ENCODE peak calls at places on chromosomes 16 and 17, in five cellular contexts. P, I, R, Y and J are unnamed samples. For H3K27me3, the result is how much of the 10 kb centered on the place peaks cover.

GRCh38 chr17:6923385-6923784 is 72.5 kb upstream of the ALOX12 start:
- DNase-seq in P (no peak), I (no peak), R (no peak), Y (no peak), J (no peak)

GRCh38 chr17:39200957-39201510 is 951 bp downstream of the RPL19 start:
- DNase-seq in P (no peak), I (no peak), R (no peak), Y (no peak), J (no peak)

GRCh38 chr17:77287432-77288068 is 146.8 kb downstream of the SEC14L1 start:
- DNase-seq in P (no peak), I (no peak), R (peak), Y (peak), J (no peak)

GRCh38 chr16:5158494-5158893 is 60.9 kb upstream of the EEF2KMT start:
- DNase-seq in P (no peak), I (no peak), R (no peak), Y (no peak), J (no peak)

GRCh38 chr17:7241047-7241733 is 1.1 kb downstream of the GABARAP start:
- DNase-seq in P (no peak), I (no peak), R (no peak), Y (no peak), J (no peak)

GRCh38 chr16:2770057-2770780 is 6.9 kb downstream of the ELOB start:
- DNase-seq in P (no peak), I (no peak), R (no peak), Y (no peak), J (no peak)

GRCh38 chr17:81384929-81385319 is 10.3 kb upstream of the BAHCC1 start:
- DNase-seq in P (no peak), I (no peak), R (no peak), Y (no peak), J (no peak)

GRCh38 chr17:5662409-5663150 is 78.3 kb upstream of the NLRP1 start:
- DNase-seq in P (no peak), I (no peak), R (no peak), Y (no peak), J (no peak)

GRCh38 chr16:11410382-11411058 is 65.3 kb downstream of the RMI2 start:
- DNase-seq in P (no peak), I (no peak), R (no peak), Y (no peak), J (no peak)

GRCh38 chr17:1165836-1166235 is 13.9 kb downstream of the ABR start:
- DNase-seq in P (no peak), I (no peak), R (no peak), Y (no peak), J (no peak)

GRCh38 chr16:72501739-72502653 is 330.0 kb upstream of the PMFBP1 start:
- DNase-seq in P (no peak), I (no peak), R (peak), Y (peak), J (peak)

GRCh38 chr17:40451420-40451819 is 8.2 kb downstream of the IGFBP4 start:
- DNase-seq in P (no peak), I (no peak), R (peak), Y (peak), J (no peak)

GRCh38 chr16:49019081-49019633 is 262.5 kb downstream of the CBLN1 start:
- DNase-seq in P (no peak), I (no peak), R (no peak), Y (no peak), J (peak)

GRCh38 chr16:24499193-24499814 is 40.1 kb upstream of the RBBP6 start:
- DNase-seq in P (no peak), I (no peak), R (no peak), Y (no peak), J (peak)

GRCh38 chr16:17474572-17474971 is 3.8 kb upstream of the XYLT1 start:
- DNase-seq in P (no peak), I (no peak), R (no peak), Y (no peak), J (no peak)

GRCh38 chr16:64950262-64950661 is 171.6 kb downstream of the CDH11 start:
- DNase-seq in P (no peak), I (no peak), R (no peak), Y (no peak), J (no peak)

GRCh38 chr17:62923515-62924150 is 42.4 kb upstream of the TANC2 start:
- DNase-seq in P (no peak), I (no peak), R (no peak), Y (no peak), J (no peak)

GRCh38 chr16:30069575-30070462 is 4.3 kb downstream of the ALDOA start:
- DNase-seq in P (no peak), I (no peak), R (no peak), Y (peak), J (no peak)

GRCh38 chr17:50149425-50150353 is 788 bp downstream of the PPP1R9B start:
- DNase-seq in P (no peak), I (peak), R (peak), Y (peak), J (no peak)

GRCh38 chr17:63125987-63126386 is 160.0 kb downstream of the TANC2 start:
- DNase-seq in P (no peak), I (no peak), R (no peak), Y (no peak), J (no peak)

GRCh38 chr16:88758227-88758943 is 26.6 kb downstream of the PIEZO1 start:
- DNase-seq in P (no peak), I (no peak), R (no peak), Y (no peak), J (no peak)

GRCh38 chr17:15371731-15372130 is 30.3 kb upstream of the TEKT3 start:
- DNase-seq in P (no peak), I (no peak), R (no peak), Y (no peak), J (no peak)

GRCh38 chr17:32627233-32628008 is 140.6 kb downstream of the CDK5R1 start:
- DNase-seq in P (no peak), I (no peak), R (peak), Y (no peak), J (peak)

GRCh38 chr17:55770220-55770870 is 19.5 kb downstream of the PCTP start:
- DNase-seq in P (no peak), I (no peak), R (no peak), Y (no peak), J (peak)

GRCh38 chr16:80298676-80299075 is 242.1 kb upstream of the DYNLRB2 start:
- DNase-seq in P (no peak), I (no peak), R (no peak), Y (no peak), J (no peak)

GRCh38 chr16:3058173-3059030 is 7.0 kb upstream of the IL32 start:
- DNase-seq in P (no peak), I (no peak), R (peak), Y (peak), J (peak)

GRCh38 chr17:42342242-42343008 is 45.8 kb downstream of the STAT3 start:
- DNase-seq in P (no peak), I (peak), R (no peak), Y (no peak), J (no peak)

GRCh38 chr17:9648521-9649110 is 3.3 kb downstream of the USP43 start:
- DNase-seq in P (no peak), I (no peak), R (no peak), Y (no peak), J (no peak)

GRCh38 chr17:34892864-34893263 is 68.4 kb downstream of the CCT6B start:
- DNase-seq in P (no peak), I (no peak), R (no peak), Y (no peak), J (peak)

GRCh38 chr17:12967962-12968361 is 49.9 kb downstream of the ELAC2 start:
- DNase-seq in P (no peak), I (no peak), R (no peak), Y (no peak), J (no peak)

GRCh38 chr16:84761448-84762368 is 58.1 kb upstream of the CRISPLD2 start:
- DNase-seq in P (no peak), I (no peak), R (peak), Y (no peak), J (no peak)

GRCh38 chr16:78684655-78685400 is 585.4 kb downstream of the WWOX start:
- DNase-seq in P (no peak), I (no peak), R (no peak), Y (peak), J (no peak)

GRCh38 chr17:77453613-77454559 is 313.1 kb downstream of the SEC14L1 start:
- DNase-seq in P (no peak), I (no peak), R (peak), Y (no peak), J (no peak)

GRCh38 chr17:4980644-4981216 is 6.7 kb downstream of the CAMTA2 start:
- DNase-seq in P (no peak), I (no peak), R (no peak), Y (no peak), J (peak)

GRCh38 chr17:67629963-67630320 is 87.8 kb upstream of the NOL11 start:
- DNase-seq in P (no peak), I (no peak), R (no peak), Y (no peak), J (no peak)

GRCh38 chr16:4293822-4294457 is 21.1 kb upstream of the TFAP4 start:
- DNase-seq in P (no peak), I (no peak), R (no peak), Y (peak), J (no peak)

GRCh38 chr16:47197536-47198179 is 53.9 kb upstream of the NETO2 start:
- DNase-seq in P (no peak), I (no peak), R (no peak), Y (peak), J (no peak)

GRCh38 chr16:51243836-51244483 is 92.9 kb upstream of the SALL1 start:
- DNase-seq in P (no peak), I (no peak), R (peak), Y (no peak), J (no peak)

GRCh38 chr17:79131274-79131635 is 56.6 kb downstream of the ENGASE start:
- DNase-seq in P (no peak), I (no peak), R (no peak), Y (no peak), J (no peak)
- H3K27me3 ChIP-seq in P (under half), I (under half), R (under half), Y (half or more), J (under half)

DNA sequence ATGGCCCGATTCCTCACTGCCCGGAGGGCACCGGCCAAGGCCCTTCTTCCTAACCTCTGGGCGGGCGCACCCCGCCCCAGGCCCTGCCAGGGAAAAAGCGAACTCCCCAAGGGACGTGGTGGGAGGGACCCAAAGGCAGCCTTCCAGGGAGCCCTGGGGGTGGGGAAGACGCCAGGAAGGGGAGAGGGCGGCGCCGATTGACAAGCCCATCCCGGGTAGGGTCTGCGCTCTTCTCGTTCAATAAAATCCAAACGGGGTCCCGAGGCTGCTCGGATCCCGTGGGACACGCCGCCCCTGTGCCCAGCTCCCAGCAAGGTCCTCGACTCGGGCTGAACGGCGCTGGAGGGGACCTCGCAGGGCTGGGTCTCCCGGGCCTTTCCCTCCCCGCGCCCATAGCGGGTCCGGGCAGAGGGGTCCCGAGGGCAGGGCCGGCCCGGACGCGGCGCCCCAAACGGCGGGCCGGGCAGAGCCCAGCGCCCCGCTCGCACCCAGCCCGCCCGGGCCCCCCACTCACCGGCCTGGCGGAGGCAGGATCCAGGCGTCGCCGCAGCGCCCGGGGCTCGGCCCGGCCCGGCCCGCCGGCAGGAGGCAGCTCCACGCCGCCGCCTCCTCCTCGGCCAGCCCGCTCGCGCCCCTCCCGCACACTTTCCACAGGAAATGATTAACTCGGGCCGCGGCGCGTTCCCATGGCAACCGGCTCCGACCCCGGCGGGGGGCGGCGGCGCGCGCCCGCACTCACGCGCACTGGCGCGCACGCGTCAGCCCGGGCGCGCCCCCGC is at the start of gene KIFC3:
- DNase-seq in P (peak), I (peak), R (peak), Y (peak), J (no peak)
- H3K27me3 ChIP-seq in P (under half), I (under half), R (under half), Y (under half), J (under half)

GRCh38 chr17:72702136-72702735 is 390.3 kb downstream of the SLC39A11 start:
- DNase-seq in P (no peak), I (no peak), R (no peak), Y (no peak), J (no peak)
- H3K27me3 ChIP-seq in P (under half), I (under half), R (under half), Y (under half), J (under half)

GRCh38 chr16:86354641-86355040 is 155.7 kb upstream of the FOXF1 start:
- DNase-seq in P (no peak), I (no peak), R (no peak), Y (no peak), J (no peak)
- H3K27me3 ChIP-seq in P (under half), I (under half), R (under half), Y (half or more), J (under half)

DNA sequence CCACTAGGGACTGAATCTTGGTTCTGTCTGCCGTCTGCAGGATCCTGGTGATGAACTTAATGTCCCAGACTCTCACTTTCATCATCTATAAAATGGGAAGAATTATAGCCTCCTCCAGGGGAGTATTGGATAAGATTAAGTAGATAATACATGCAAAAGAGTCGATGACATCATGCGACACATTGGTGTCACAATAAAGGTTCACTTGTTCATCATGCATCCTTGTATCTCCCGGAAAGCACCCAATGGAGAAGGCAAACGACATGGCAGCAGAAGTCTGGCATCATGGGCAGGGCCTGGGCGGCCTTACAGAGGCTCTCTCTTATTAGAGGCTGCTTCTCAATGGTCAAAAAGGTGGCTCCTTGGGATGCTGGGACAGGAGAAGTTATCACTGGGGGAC is 35.1 kb upstream of the CD300E start:
- DNase-seq in P (no peak), I (no peak), R (no peak), Y (no peak), J (no peak)
- H3K27me3 ChIP-seq in P (under half), I (under half), R (under half), Y (half or more), J (under half)